ENCODE peak calls at places on chromosomes 6 and 20, in six cellular contexts. T, A, W, V, I and E are unnamed samples.

GRCh38 chr6:25462235-25462897 is 183.2 kb downstream of the CARMIL1 start:
- DNase-seq in A (no peak), V (no peak), I (no peak), W (no peak), T (no peak), E (no peak)

GRCh38 chr6:69867075-69867911 is 937 bp downstream of the COL19A1 start:
- DNase-seq in T (peak; percentile 87), W (peak; percentile 79), V (peak; percentile 30), I (peak; percentile 16), A (peak; percentile 81), E (peak; percentile 25)

GRCh38 chr20:35206802-35207201 is 19.7 kb upstream of the MMP24 start:
- DNase-seq in V (no peak), A (no peak), T (no peak), I (no peak), W (no peak), E (no peak)

GRCh38 chr6:134956032-134956431 is 6.1 kb upstream of the ALDH8A1 start:
- DNase-seq in T (no peak), W (no peak), A (no peak), I (no peak), V (no peak), E (no peak)

GRCh38 chr6:68256391-68256790 is 378.7 kb upstream of the ADGRB3 start:
- DNase-seq in W (no peak), V (no peak), T (no peak), I (peak; percentile 78), A (no peak), E (no peak)

GRCh38 chr20:38452880-38453624 is 17.9 kb upstream of the SNHG17 start:
- DNase-seq in W (no peak), V (no peak), T (no peak), I (peak; percentile 75), A (no peak), E (no peak)

GRCh38 chr20:9572690-9573089 is 58.3 kb downstream of the LAMP5 start:
- DNase-seq in V (no peak), A (no peak), W (no peak), T (no peak), I (no peak), E (no peak)

GRCh38 chr6:39892490-39893129 is 41.7 kb downstream of the MOCS1 start:
- DNase-seq in V (peak; percentile 69), W (peak; percentile 48), T (no peak), I (peak; percentile 86), A (no peak), E (no peak)

GRCh38 chr6:99746261-99746895 is 139.7 kb downstream of the PRDM13 start:
- DNase-seq in T (no peak), I (peak; percentile 90), W (peak; percentile 69), V (peak; percentile 22), A (peak; percentile 61), E (peak; percentile 23)

GRCh38 chr20:44979090-44979621 is 12.8 kb downstream of the STK4 start:
- DNase-seq in W (peak; percentile 86), I (peak; percentile 81), A (peak; percentile 70), T (no peak), V (no peak), E (no peak)

GRCh38 chr20:36744764-36745191 is 1.1 kb downstream of the NDRG3 start:
- DNase-seq in W (no peak), V (no peak), I (no peak), A (no peak), T (no peak), E (no peak)

GRCh38 chr20:36745234-36745926 is 510 bp downstream of the NDRG3 start:
- DNase-seq in W (peak; percentile 69), T (no peak), I (peak; percentile 16), A (no peak), V (peak; percentile 49), E (no peak)

GRCh38 chr20:36742558-36742957 is 3.3 kb downstream of the NDRG3 start:
- DNase-seq in T (no peak), A (no peak), V (no peak), I (no peak), W (no peak), E (no peak)

GRCh38 chr20:36744243-36744642 is 1.6 kb downstream of the NDRG3 start:
- DNase-seq in V (no peak), T (no peak), A (no peak), I (no peak), W (no peak), E (no peak)

GRCh38 chr20:36745927-36746659 is at the start of gene NDRG3:
- DNase-seq in A (peak; percentile 94), T (peak; percentile 97), V (peak; percentile 92), W (peak; percentile 97), I (peak; percentile 95), E (peak; percentile 68)
- TF ChIP-seq CTCF in A (no peak), T (no peak), V (peak; percentile 18), W (no peak), I (no peak), E (no peak)

GRCh38 chr6:159233365-159234101 is 64.3 kb downstream of the FNDC1 start:
- DNase-seq in V (no peak), I (no peak), T (no peak), W (no peak), A (no peak), E (no peak)
- TF ChIP-seq CTCF in V (no peak), I (no peak), T (no peak), W (no peak), A (no peak), E (no peak)

GRCh38 chr6:29753309-29753644 is 30.0 kb downstream of the HLA-F start:
- DNase-seq in A (no peak), V (no peak), T (no peak), I (no peak), W (no peak), E (no peak)
- TF ChIP-seq CTCF in A (peak; percentile 52), V (no peak), T (no peak), I (no peak), W (no peak), E (no peak)

GRCh38 chr20:62583424-62583920 is 58.8 kb upstream of the SLCO4A1 start:
- DNase-seq in T (no peak), A (no peak), I (no peak), V (no peak), W (no peak), E (no peak)
- TF ChIP-seq CTCF in T (no peak), A (no peak), I (peak; percentile 18), V (no peak), W (no peak), E (no peak)

GRCh38 chr6:52063584-52064400 is 23.6 kb downstream of the PKHD1 start:
- DNase-seq in I (peak; percentile 24), A (peak; percentile 74), T (no peak), V (no peak), W (peak; percentile 81), E (no peak)
- TF ChIP-seq CTCF in I (peak; percentile 55), A (peak; percentile 49), T (peak; percentile 45), V (no peak), W (peak; percentile 91), E (no peak)

GRCh38 chr20:46021361-46022359 is 7.4 kb upstream of the SLC12A5 start:
- DNase-seq in W (peak; percentile 92), A (peak; percentile 56), T (no peak), I (no peak), V (peak; percentile 27), E (no peak)
- TF ChIP-seq CTCF in W (peak; percentile 46), A (no peak), T (no peak), I (no peak), V (no peak), E (no peak)

DNA sequence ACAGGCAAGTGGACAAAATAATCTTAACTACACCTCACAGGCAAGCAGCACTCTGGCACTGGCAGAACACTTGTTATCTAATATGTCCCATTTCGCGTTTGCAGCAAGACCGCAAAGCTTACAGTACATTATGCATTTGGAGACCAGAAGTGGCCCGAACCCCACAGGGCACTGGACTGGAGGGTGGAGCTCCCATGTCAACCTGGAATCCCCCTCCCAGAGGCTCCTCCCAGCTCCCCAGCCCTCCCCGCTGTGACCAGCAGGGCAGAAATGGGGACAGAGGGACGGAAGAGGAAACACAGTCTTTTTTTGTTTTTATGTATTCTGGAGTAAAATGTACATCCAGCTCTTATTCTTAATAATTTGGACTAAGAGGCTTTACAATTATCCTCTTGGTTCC is 263.7 kb downstream of the SMOC2 start:
- DNase-seq in V (no peak), T (no peak), W (no peak), A (peak; percentile 5), I (no peak), E (no peak)
- TF ChIP-seq CTCF in V (no peak), T (no peak), W (no peak), A (no peak), I (no peak), E (no peak)

GRCh38 chr6:114649298-114649697 is 306.5 kb upstream of the HS3ST5 start:
- DNase-seq in T (no peak), V (no peak), W (no peak), A (no peak), I (no peak), E (no peak)

GRCh38 chr6:114650891-114651290 is 308.1 kb upstream of the HS3ST5 start:
- DNase-seq in T (no peak), W (no peak), V (no peak), A (no peak), I (no peak), E (no peak)

GRCh38 chr6:114648847-114649246 is 306.0 kb upstream of the HS3ST5 start:
- DNase-seq in V (no peak), T (no peak), I (no peak), W (no peak), A (no peak), E (no peak)
- TF ChIP-seq CTCF in V (no peak), T (no peak), I (no peak), W (no peak), A (no peak), E (no peak)

GRCh38 chr6:155495011-155495768 is 39.6 kb upstream of the NOX3 start:
- DNase-seq in W (peak; percentile 10), I (peak; percentile 97), V (peak; percentile 78), T (no peak), A (no peak), E (no peak)
- TF ChIP-seq CTCF in W (peak; percentile 29), I (peak; percentile 78), V (peak; percentile 49), T (peak; percentile 56), A (no peak), E (no peak)